ENCODE peak calls at places on chromosomes 5 and 9, in eight cellular contexts. N is H54, S is thyroid gland, C is testis, G is stomach, K is right lobe of liver, U is adrenal gland, M is ovary. R is an unnamed sample.

GRCh38 chr5:139592289-139592688 is 31.1 kb downstream of the UBE2D2 start:
- DNase-seq in N (no peak), S (no peak), C (no peak), G (no peak), K (no peak), U (no peak), M (no peak), R (no peak)

GRCh38 chr9:134637241-134637640 is 4.4 kb upstream of the COL5A1 start:
- DNase-seq in N (peak; percentile 83), S (no peak), C (no peak), G (no peak), K (peak; percentile 28), U (peak; percentile 83), M (peak; percentile 20), R (no peak)

GRCh38 chr5:54965806-54966205 is 19.6 kb downstream of the ESM1 start:
- DNase-seq in N (no peak), S (no peak), C (no peak), G (no peak), K (no peak), U (peak; percentile 23), M (no peak), R (no peak)

GRCh38 chr5:156182174-156182967 is 144.6 kb upstream of the SGCD start:
- DNase-seq in N (no peak), S (no peak), C (no peak), G (no peak), K (no peak), U (no peak), M (no peak), R (no peak)

GRCh38 chr5:67094476-67095300 is 101.9 kb downstream of the CD180 start:
- DNase-seq in N (no peak), S (peak; percentile 9), C (no peak), G (no peak), K (no peak), U (no peak), M (peak; percentile 22), R (no peak)

GRCh38 chr5:31156761-31157160 is 36.7 kb upstream of the CDH6 start:
- DNase-seq in N (no peak), S (no peak), C (no peak), G (no peak), K (no peak), U (no peak), M (no peak), R (no peak)

GRCh38 chr5:95808686-95809413 is 13.7 kb downstream of the GLRX start:
- DNase-seq in N (no peak), S (peak; percentile 21), C (peak; percentile 81), G (peak; percentile 58), K (peak; percentile 67), U (peak; percentile 65), M (peak; percentile 68), R (peak; percentile 62)

GRCh38 chr5:149576021-149576420 is 5.3 kb upstream of the ARHGEF37 start:
- DNase-seq in N (no peak), S (no peak), C (no peak), G (no peak), K (no peak), U (no peak), M (no peak), R (no peak)

GRCh38 chr5:36957953-36958559 is 81.5 kb downstream of the NIPBL start:
- DNase-seq in N (no peak), S (no peak), C (no peak), G (no peak), K (no peak), U (no peak), M (no peak), R (no peak)

GRCh38 chr9:130990362-130991226 is 18.4 kb upstream of the LAMC3 start:
- DNase-seq in N (no peak), S (no peak), C (no peak), G (no peak), K (no peak), U (no peak), M (no peak), R (no peak)

GRCh38 chr9:98854206-98854756 is 46.8 kb downstream of the GALNT12 start:
- DNase-seq in N (no peak), S (no peak), C (no peak), G (no peak), K (no peak), U (no peak), M (no peak), R (no peak)

GRCh38 chr9:84782228-84782866 is 112.8 kb downstream of the NTRK2 start:
- DNase-seq in N (no peak), S (no peak), C (no peak), G (no peak), K (no peak), U (no peak), M (no peak), R (no peak)

GRCh38 chr5:169861934-169862333 is 118.4 kb downstream of the INSYN2B start:
- DNase-seq in N (no peak), S (no peak), C (no peak), G (no peak), K (no peak), U (no peak), M (no peak), R (no peak)

GRCh38 chr9:99296375-99296951 is 74.4 kb downstream of the SEC61B start:
- DNase-seq in N (no peak), S (peak; percentile 32), C (peak; percentile 43), G (no peak), K (no peak), U (no peak), M (peak; percentile 34), R (peak; percentile 16)

GRCh38 chr5:151202381-151203139 is 21.3 kb downstream of the CCDC69 start:
- DNase-seq in N (peak; percentile 53), S (no peak), C (no peak), G (no peak), K (no peak), U (peak; percentile 60), M (no peak), R (no peak)

GRCh38 chr5:149228610-149229297 is 42.9 kb upstream of the AFAP1L1 start:
- DNase-seq in N (peak; percentile 89), S (no peak), C (peak; percentile 48), G (no peak), K (no peak), U (peak; percentile 56), M (no peak), R (peak; percentile 69)

GRCh38 chr9:69104830-69105527 is 69.1 kb upstream of the TJP2 start:
- DNase-seq in N (no peak), S (peak; percentile 80), C (no peak), G (peak; percentile 85), K (peak; percentile 88), U (no peak), M (no peak), R (no peak)

GRCh38 chr9:125370786-125371185 is 109.2 kb downstream of the GAPVD1 start:
- DNase-seq in N (no peak), S (no peak), C (no peak), G (no peak), K (no peak), U (no peak), M (no peak), R (no peak)

GRCh38 chr9:27990524-27990923 is 417.2 kb upstream of the C9orf72 start:
- DNase-seq in N (no peak), S (no peak), C (no peak), G (no peak), K (no peak), U (no peak), M (no peak), R (no peak)

GRCh38 chr5:98101131-98101530 is 672.3 kb upstream of the RGMB start:
- DNase-seq in N (no peak), S (no peak), C (no peak), G (no peak), K (no peak), U (no peak), M (no peak), R (no peak)

GRCh38 chr5:98096155-98096554 is 677.3 kb upstream of the RGMB start:
- DNase-seq in N (no peak), S (no peak), C (no peak), G (no peak), K (no peak), U (no peak), M (no peak), R (no peak)

GRCh38 chr5:98103807-98104206 is 669.7 kb upstream of the RGMB start:
- DNase-seq in N (no peak), S (no peak), C (no peak), G (no peak), K (no peak), U (no peak), M (no peak), R (no peak)

GRCh38 chr5:98102926-98103325 is 670.5 kb upstream of the RGMB start:
- DNase-seq in N (no peak), S (no peak), C (no peak), G (no peak), K (no peak), U (no peak), M (no peak), R (no peak)

GRCh38 chr5:98099448-98100105 is 673.9 kb upstream of the RGMB start:
- DNase-seq in N (no peak), S (no peak), C (no peak), G (no peak), K (no peak), U (no peak), M (no peak), R (no peak)
- TF ChIP-seq POLR2A in N (no peak), S (no peak), C (no peak), G (no peak), K (no peak), U (no peak), M (no peak), R (no peak)

GRCh38 chr9:112065781-112066606 is 109.1 kb downstream of the SUSD1 start:
- DNase-seq in N (no peak), S (peak; percentile 82), C (no peak), G (peak; percentile 86), K (peak; percentile 68), U (peak; percentile 75), M (no peak), R (no peak)
- TF ChIP-seq POLR2A in N (no peak), S (no peak), C (no peak), G (no peak), K (peak; percentile 22), U (no peak), M (no peak), R (no peak)

GRCh38 chr9:129802833-129803678 is at the start of gene TOR1B:
- DNase-seq in N (peak; percentile 47), S (peak; percentile 95), C (peak; percentile 95), G (peak; percentile 94), K (peak; percentile 96), U (peak; percentile 95), M (peak; percentile 94), R (peak; percentile 89)
- TF ChIP-seq POLR2A in N (peak; percentile 78), S (no peak), C (peak; percentile 76), G (no peak), K (peak; percentile 71), U (peak; percentile 82), M (peak; percentile 60), R (peak; percentile 79)

DNA sequence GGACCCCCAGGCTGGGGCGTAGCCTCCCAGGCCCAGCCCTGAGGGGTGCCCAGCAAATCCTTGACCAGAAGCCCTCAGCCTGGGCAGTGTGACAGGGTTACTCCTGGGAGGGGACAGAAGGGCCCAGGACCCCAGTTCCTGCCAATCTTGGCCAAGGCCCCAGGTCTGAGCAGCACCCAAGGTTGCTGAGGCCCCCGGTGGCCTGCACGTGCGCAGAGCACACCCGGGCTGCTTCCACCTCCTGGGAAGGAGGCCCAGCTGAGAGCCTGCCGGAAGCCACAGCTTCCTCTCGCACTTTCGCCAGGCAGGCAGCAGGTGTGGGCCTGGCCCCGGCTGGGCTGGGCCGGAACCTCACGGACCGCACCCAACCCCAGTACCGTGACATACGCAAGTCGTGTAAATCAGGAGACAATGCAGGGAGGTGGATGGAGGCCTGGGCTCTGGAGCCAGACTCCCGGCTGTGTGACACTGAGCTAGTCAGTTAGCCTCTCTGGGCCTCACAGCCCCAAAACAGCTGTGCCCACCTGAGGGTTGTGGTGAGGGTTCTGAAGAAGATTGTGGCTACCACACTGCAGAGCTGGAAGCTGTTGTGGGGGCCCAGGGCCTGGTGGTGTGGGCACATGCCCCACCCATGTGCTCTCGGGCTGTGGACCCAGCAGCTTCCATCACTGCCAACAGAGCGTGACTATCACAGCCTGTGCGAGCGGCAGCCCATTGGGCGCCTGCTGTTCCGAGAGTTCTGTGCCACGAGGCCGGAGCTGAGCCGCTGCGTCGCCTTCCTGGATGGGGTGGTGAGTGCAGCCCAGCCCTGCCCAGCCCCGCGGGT is 5.1 kb downstream of the GRK6 start:
- DNase-seq in N (no peak), S (no peak), C (no peak), G (peak; percentile 55), K (peak; percentile 76), U (no peak), M (no peak), R (peak; percentile 29)
- TF ChIP-seq POLR2A in N (no peak), S (no peak), C (no peak), G (no peak), K (no peak), U (no peak), M (no peak), R (no peak)